ENCODE peak calls at places on chromosomes 3 and 15, in four cellular contexts. V is cardiac muscle cell, O is uterus, K is tibial nerve. W is an unnamed sample.
A peak's percentile ranks its signal among the peaks of the same experiment; 100 is the strongest.

GRCh38 chr3:197286678-197287077 is 11.7 kb downstream of the DLG1 start:
- DNase-seq in V (no peak), K (no peak), O (no peak), W (no peak)

GRCh38 chr3:125165189-125165947 is 47.2 kb downstream of the SLC12A8 start:
- DNase-seq in O (no peak), K (no peak), V (peak; percentile 72), W (no peak)

GRCh38 chr3:19190136-19190535 is 41.8 kb downstream of the KCNH8 start:
- DNase-seq in K (no peak), V (no peak), O (no peak), W (no peak)

GRCh38 chr3:77407454-77407853 is 367.6 kb downstream of the ROBO2 start:
- DNase-seq in O (no peak), K (no peak), V (no peak), W (no peak)

GRCh38 chr3:151578495-151578894 is 117.6 kb upstream of the IGSF10 start:
- DNase-seq in V (no peak), O (no peak), K (no peak), W (no peak)

GRCh38 chr3:46717447-46718231 is at the start of gene PRSS50:
- DNase-seq in V (peak; percentile 16), O (no peak), K (no peak), W (no peak)

GRCh38 chr3:183327343-183327742 is 74.3 kb downstream of the B3GNT5 start:
- DNase-seq in K (no peak), V (no peak), O (no peak), W (no peak)

GRCh38 chr3:132596326-132596725 is 744 bp upstream of the ACKR4 start:
- DNase-seq in K (no peak), O (no peak), V (no peak), W (no peak)

GRCh38 chr3:76199382-76199781 is 414.0 kb upstream of the ZNF717 start:
- DNase-seq in V (no peak), O (no peak), K (no peak), W (peak; percentile 84)

GRCh38 chr15:30990451-30991300 is 752 bp downstream of the MTMR10 start:
- DNase-seq in O (no peak), V (no peak), K (no peak), W (no peak)

GRCh38 chr3:157088506-157089454 is 71.2 kb downstream of the CCNL1 start:
- DNase-seq in O (peak; percentile 98), K (peak; percentile 91), V (peak; percentile 99), W (peak; percentile 93)

GRCh38 chr15:74368121-74368520 is 675 bp upstream of the CYP11A1 start:
- DNase-seq in O (no peak), K (no peak), V (no peak), W (no peak)

GRCh38 chr15:44158111-44158510 is 37.0 kb downstream of the FRMD5 start:
- DNase-seq in K (no peak), O (no peak), V (peak; percentile 5), W (no peak)

GRCh38 chr3:56887402-56888025 is 85.8 kb upstream of the ARHGEF3 start:
- DNase-seq in O (no peak), V (no peak), K (no peak), W (no peak)

GRCh38 chr15:66832679-66833078 is 130.6 kb downstream of the SMAD6 start:
- DNase-seq in K (no peak), O (no peak), V (peak; percentile 90), W (no peak)

GRCh38 chr3:102174312-102174712 is 260.5 kb upstream of the ZPLD1 start:
- DNase-seq in K (no peak), V (no peak), O (no peak), W (no peak)

GRCh38 chr3:57977755-57978715 is 30.2 kb upstream of the FLNB start:
- DNase-seq in V (no peak), O (no peak), K (no peak), W (no peak)

GRCh38 chr3:15875016-15875689 is 77.4 kb upstream of the ANKRD28 start:
- DNase-seq in O (no peak), K (no peak), V (peak; percentile 13), W (no peak)

GRCh38 chr3:124699686-124700396 is 30.4 kb upstream of the UMPS start:
- DNase-seq in O (no peak), K (no peak), V (no peak), W (no peak)

GRCh38 chr3:194321666-194322640 is 29.2 kb downstream of the CPN2 start:
- DNase-seq in V (no peak), K (no peak), O (no peak), W (no peak)
- H3K4me3 ChIP-seq in V (no peak overlapping the region), K (no peak overlapping the region), O (no peak overlapping the region), W (no peak overlapping the region)

DNA sequence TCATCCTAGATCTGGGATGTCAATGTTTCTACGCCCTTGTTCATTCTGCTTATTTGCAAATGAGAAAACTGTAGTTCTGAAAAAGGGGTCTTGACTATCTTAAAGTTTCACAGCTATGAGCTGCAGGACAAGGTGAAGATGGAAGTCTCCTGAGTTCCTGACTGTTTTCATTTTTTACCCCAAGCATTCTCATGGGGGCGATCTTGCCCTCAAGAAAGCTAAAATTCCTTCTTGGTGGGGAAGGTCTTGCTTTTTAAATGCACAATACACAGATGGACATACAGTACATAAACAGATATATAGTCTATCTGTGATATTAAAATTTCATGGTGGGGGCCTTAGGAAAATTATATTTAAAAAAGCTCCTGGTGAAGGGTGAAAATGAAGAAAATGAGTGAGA is 32.4 kb downstream of the MASP1 start:
- DNase-seq in V (no peak), K (no peak), O (no peak), W (no peak)
- TF ChIP-seq CTCF in V (peak; percentile 17), K (no peak), O (no peak), W (no peak)

DNA sequence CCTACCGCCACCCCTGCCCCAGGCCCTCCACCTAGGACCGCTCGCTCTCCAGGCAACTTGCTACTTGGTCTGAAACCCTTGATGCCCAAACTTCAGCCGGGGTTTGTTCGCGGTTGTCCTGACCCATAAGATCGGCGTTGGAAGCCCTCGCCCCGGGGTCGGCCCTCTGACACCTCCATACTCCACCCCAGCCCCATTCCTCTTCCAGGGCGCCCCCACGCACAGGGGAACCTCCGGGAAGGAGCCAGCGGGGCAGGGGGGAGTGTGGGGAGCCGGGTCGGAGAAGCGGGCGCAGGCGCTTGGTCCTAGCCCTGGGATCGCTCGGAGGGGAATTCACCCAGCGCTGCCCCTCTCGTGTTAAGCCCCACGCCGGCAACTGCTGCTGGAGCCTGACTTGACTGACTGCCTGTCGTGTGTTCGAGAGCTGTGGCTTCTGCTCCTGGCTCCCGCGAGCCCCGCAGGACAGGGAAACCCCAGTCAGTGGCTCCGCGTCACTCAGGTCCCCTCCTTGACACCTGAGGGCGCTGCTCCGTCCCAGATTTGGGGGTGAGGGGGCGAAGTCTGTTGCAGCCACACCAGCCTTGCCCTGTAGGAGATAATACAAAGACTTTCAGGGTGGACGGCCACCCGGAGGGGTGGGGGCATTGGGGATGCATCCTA is 675 bp downstream of the RYR3 start:
- DNase-seq in V (no peak), K (no peak), O (peak; percentile 17), W (no peak)
- H3K4me3 ChIP-seq in V (peak overlapping the region; percentile 45), K (peak overlapping the region; percentile 19), O (peak overlapping the region; percentile 72), W (peak overlapping the region; percentile 26)

GRCh38 chr3:164806188-164806587 is 272.1 kb downstream of the SI start:
- DNase-seq in V (no peak), O (no peak), K (no peak), W (no peak)
- TF ChIP-seq CTCF in V (no peak), O (no peak), K (no peak), W (no peak)

DNA sequence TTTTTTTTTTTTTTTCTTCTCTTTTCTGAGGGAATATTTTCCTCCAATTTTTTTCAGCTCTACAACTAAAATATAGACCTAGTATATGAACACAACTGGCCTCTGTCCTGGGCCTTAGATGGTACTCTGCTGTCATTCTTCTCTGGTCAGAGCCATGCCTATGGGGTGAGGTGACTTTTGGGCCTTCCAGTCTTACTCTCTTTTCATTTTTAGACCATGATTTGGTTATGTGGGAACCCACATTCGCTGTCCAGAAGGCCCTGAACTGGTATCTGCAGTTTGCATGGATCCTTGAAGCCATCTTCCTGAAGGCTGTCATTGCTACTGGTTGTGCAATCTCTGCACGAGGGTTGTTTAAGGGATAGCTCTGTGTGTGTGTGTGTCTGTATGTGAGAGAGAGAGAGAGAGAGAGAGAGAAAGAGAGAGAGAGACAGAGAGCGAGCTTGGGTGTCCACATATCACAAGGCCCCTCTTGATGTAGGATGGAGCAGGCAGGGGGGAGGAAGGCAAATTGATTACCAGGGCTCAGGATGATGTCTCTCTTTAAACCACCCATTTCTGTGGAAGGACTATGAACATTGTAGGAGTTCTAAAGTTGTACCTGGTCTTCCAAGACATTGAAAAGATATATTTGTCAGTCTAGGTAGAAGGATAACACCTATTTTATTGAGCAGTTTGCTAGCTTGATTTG is 6.9 kb downstream of the TGFBR2 start:
- DNase-seq in V (peak; percentile 53), O (no peak), K (no peak), W (no peak)
- H3K4me3 ChIP-seq in V (no peak overlapping the region), O (no peak overlapping the region), K (no peak overlapping the region), W (no peak overlapping the region)